ENCODE peak calls at places on chromosomes 2 and 18, in ten cellular contexts. One of them, this sample, is unnamed.

GRCh38 chr2:176817061-176817565 is 395.5 kb upstream of the HNRNPA3 start:
- DNase-seq in IMR-90: no peak
- DNase-seq in NB4: no peak
- DNase-seq in suprapubic skin: no peak
- DNase-seq in upper lobe of left lung: no peak
- DNase-seq in HCT116: no peak
- DNase-seq in GM12892: no peak
- DNase-seq in H1: peak
- DNase-seq in heart left ventricle: no peak
- DNase-seq in body of pancreas: no peak
- DNase-seq in this sample: no peak

GRCh38 chr2:110655701-110656100 is 22.2 kb downstream of the BUB1 start:
- DNase-seq in IMR-90: peak
- DNase-seq in NB4: no peak
- DNase-seq in suprapubic skin: no peak
- DNase-seq in upper lobe of left lung: no peak
- DNase-seq in HCT116: no peak
- DNase-seq in GM12892: no peak
- DNase-seq in H1: no peak
- DNase-seq in heart left ventricle: no peak
- DNase-seq in body of pancreas: no peak
- DNase-seq in this sample: no peak

GRCh38 chr2:147275943-147276342 is 568.9 kb upstream of the ACVR2A start:
- DNase-seq in IMR-90: no peak
- DNase-seq in NB4: peak
- DNase-seq in suprapubic skin: no peak
- DNase-seq in upper lobe of left lung: no peak
- DNase-seq in HCT116: peak
- DNase-seq in GM12892: no peak
- DNase-seq in H1: peak
- DNase-seq in heart left ventricle: no peak
- DNase-seq in body of pancreas: no peak
- DNase-seq in this sample: no peak

GRCh38 chr2:172613610-172614231 is 57.8 kb downstream of the PDK1 start:
- DNase-seq in IMR-90: no peak
- DNase-seq in NB4: no peak
- DNase-seq in suprapubic skin: no peak
- DNase-seq in upper lobe of left lung: peak
- DNase-seq in HCT116: no peak
- DNase-seq in GM12892: no peak
- DNase-seq in H1: no peak
- DNase-seq in heart left ventricle: no peak
- DNase-seq in body of pancreas: no peak
- DNase-seq in this sample: no peak

GRCh38 chr2:134988994-134989605 is 58.1 kb downstream of the MAP3K19 start:
- DNase-seq in IMR-90: peak
- DNase-seq in NB4: peak
- DNase-seq in suprapubic skin: no peak
- DNase-seq in upper lobe of left lung: no peak
- DNase-seq in HCT116: peak
- DNase-seq in GM12892: no peak
- DNase-seq in H1: no peak
- DNase-seq in heart left ventricle: no peak
- DNase-seq in body of pancreas: no peak
- DNase-seq in this sample: no peak

GRCh38 chr18:76875390-76876330 is 53.3 kb downstream of the ZNF236 start:
- DNase-seq in IMR-90: peak
- DNase-seq in NB4: peak
- DNase-seq in suprapubic skin: no peak
- DNase-seq in upper lobe of left lung: no peak
- DNase-seq in HCT116: peak
- DNase-seq in GM12892: no peak
- DNase-seq in H1: peak
- DNase-seq in heart left ventricle: no peak
- DNase-seq in body of pancreas: peak
- DNase-seq in this sample: no peak

GRCh38 chr2:198144621-198145020 is 340.2 kb downstream of the PLCL1 start:
- DNase-seq in IMR-90: no peak
- DNase-seq in NB4: peak
- DNase-seq in suprapubic skin: no peak
- DNase-seq in upper lobe of left lung: no peak
- DNase-seq in HCT116: no peak
- DNase-seq in GM12892: no peak
- DNase-seq in H1: no peak
- DNase-seq in heart left ventricle: no peak
- DNase-seq in body of pancreas: no peak
- DNase-seq in this sample: no peak

GRCh38 chr2:84495539-84496146 is 20.7 kb upstream of the DNAH6 start:
- DNase-seq in IMR-90: peak
- DNase-seq in NB4: peak
- DNase-seq in suprapubic skin: no peak
- DNase-seq in upper lobe of left lung: no peak
- DNase-seq in HCT116: peak
- DNase-seq in GM12892: no peak
- DNase-seq in H1: no peak
- DNase-seq in heart left ventricle: no peak
- DNase-seq in body of pancreas: peak
- DNase-seq in this sample: no peak

GRCh38 chr18:44410740-44411139 is 269.9 kb upstream of the SETBP1 start:
- DNase-seq in IMR-90: no peak
- DNase-seq in NB4: no peak
- DNase-seq in suprapubic skin: no peak
- DNase-seq in upper lobe of left lung: no peak
- DNase-seq in HCT116: no peak
- DNase-seq in GM12892: no peak
- DNase-seq in H1: no peak
- DNase-seq in heart left ventricle: no peak
- DNase-seq in body of pancreas: no peak
- DNase-seq in this sample: no peak

GRCh38 chr2:73870084-73870483 is 22.7 kb upstream of the ACTG2 start:
- DNase-seq in IMR-90: peak
- DNase-seq in NB4: no peak
- DNase-seq in suprapubic skin: no peak
- DNase-seq in upper lobe of left lung: no peak
- DNase-seq in HCT116: no peak
- DNase-seq in GM12892: no peak
- DNase-seq in H1: no peak
- DNase-seq in heart left ventricle: peak
- DNase-seq in body of pancreas: no peak
- DNase-seq in this sample: peak

GRCh38 chr2:66866331-66867037 is 431.6 kb downstream of the MEIS1 start:
- DNase-seq in IMR-90: no peak
- DNase-seq in NB4: no peak
- DNase-seq in suprapubic skin: no peak
- DNase-seq in upper lobe of left lung: no peak
- DNase-seq in HCT116: no peak
- DNase-seq in GM12892: no peak
- DNase-seq in H1: no peak
- DNase-seq in heart left ventricle: no peak
- DNase-seq in body of pancreas: no peak
- DNase-seq in this sample: no peak

GRCh38 chr2:144520718-144521487 is 984 bp upstream of the ZEB2 start:
- DNase-seq in IMR-90: peak
- DNase-seq in NB4: no peak
- DNase-seq in suprapubic skin: no peak
- DNase-seq in upper lobe of left lung: no peak
- DNase-seq in HCT116: no peak
- DNase-seq in GM12892: no peak
- DNase-seq in H1: no peak
- DNase-seq in heart left ventricle: no peak
- DNase-seq in body of pancreas: no peak
- DNase-seq in this sample: no peak

GRCh38 chr2:186595219-186595618 is 5.4 kb downstream of the ITGAV start:
- DNase-seq in IMR-90: peak
- DNase-seq in NB4: no peak
- DNase-seq in suprapubic skin: no peak
- DNase-seq in upper lobe of left lung: no peak
- DNase-seq in HCT116: no peak
- DNase-seq in GM12892: no peak
- DNase-seq in H1: no peak
- DNase-seq in heart left ventricle: peak
- DNase-seq in body of pancreas: peak
- DNase-seq in this sample: no peak

GRCh38 chr2:104891145-104891544 is 37.2 kb downstream of the POU3F3 start:
- DNase-seq in IMR-90: no peak
- DNase-seq in NB4: no peak
- DNase-seq in suprapubic skin: no peak
- DNase-seq in upper lobe of left lung: no peak
- DNase-seq in HCT116: no peak
- DNase-seq in GM12892: no peak
- DNase-seq in H1: no peak
- DNase-seq in heart left ventricle: no peak
- DNase-seq in body of pancreas: no peak
- DNase-seq in this sample: no peak
- TF ChIP-seq POLR2A in IMR-90: no peak
- TF ChIP-seq POLR2A in NB4: no peak
- TF ChIP-seq POLR2A in suprapubic skin: no peak
- TF ChIP-seq POLR2A in upper lobe of left lung: no peak
- TF ChIP-seq POLR2A in HCT116: no peak
- TF ChIP-seq POLR2A in GM12892: no peak
- TF ChIP-seq POLR2A in H1: no peak
- TF ChIP-seq POLR2A in heart left ventricle: no peak
- TF ChIP-seq POLR2A in body of pancreas: no peak
- TF ChIP-seq POLR2A in this sample: no peak

GRCh38 chr18:2970762-2971659 is 41.9 kb downstream of the LPIN2 start:
- DNase-seq in IMR-90: peak
- DNase-seq in NB4: peak
- DNase-seq in suprapubic skin: no peak
- DNase-seq in upper lobe of left lung: no peak
- DNase-seq in HCT116: no peak
- DNase-seq in GM12892: no peak
- DNase-seq in H1: no peak
- DNase-seq in heart left ventricle: peak
- DNase-seq in body of pancreas: no peak
- DNase-seq in this sample: no peak
- TF ChIP-seq POLR2A in IMR-90: no peak
- TF ChIP-seq POLR2A in NB4: no peak
- TF ChIP-seq POLR2A in suprapubic skin: no peak
- TF ChIP-seq POLR2A in upper lobe of left lung: no peak
- TF ChIP-seq POLR2A in HCT116: no peak
- TF ChIP-seq POLR2A in GM12892: no peak
- TF ChIP-seq POLR2A in H1: no peak
- TF ChIP-seq POLR2A in heart left ventricle: no peak
- TF ChIP-seq POLR2A in body of pancreas: no peak
- TF ChIP-seq POLR2A in this sample: no peak

GRCh38 chr2:26769501-26769850 is 5.4 kb downstream of the SLC35F6 start:
- DNase-seq in IMR-90: no peak
- DNase-seq in NB4: no peak
- DNase-seq in suprapubic skin: no peak
- DNase-seq in upper lobe of left lung: no peak
- DNase-seq in HCT116: no peak
- DNase-seq in GM12892: no peak
- DNase-seq in H1: no peak
- DNase-seq in heart left ventricle: no peak
- DNase-seq in body of pancreas: no peak
- DNase-seq in this sample: no peak

GRCh38 chr2:26776195-26776594 is 9.7 kb upstream of the CENPA start:
- DNase-seq in IMR-90: no peak
- DNase-seq in NB4: no peak
- DNase-seq in suprapubic skin: no peak
- DNase-seq in upper lobe of left lung: no peak
- DNase-seq in HCT116: no peak
- DNase-seq in GM12892: no peak
- DNase-seq in H1: no peak
- DNase-seq in heart left ventricle: no peak
- DNase-seq in body of pancreas: no peak
- DNase-seq in this sample: no peak

GRCh38 chr2:26768759-26769500 is 4.8 kb downstream of the SLC35F6 start:
- DNase-seq in IMR-90: no peak
- DNase-seq in NB4: peak
- DNase-seq in suprapubic skin: peak
- DNase-seq in upper lobe of left lung: no peak
- DNase-seq in HCT116: peak
- DNase-seq in GM12892: no peak
- DNase-seq in H1: no peak
- DNase-seq in heart left ventricle: peak
- DNase-seq in body of pancreas: no peak
- DNase-seq in this sample: peak

GRCh38 chr2:26770986-26771586 is 7.0 kb downstream of the SLC35F6 start:
- DNase-seq in IMR-90: peak
- DNase-seq in NB4: peak
- DNase-seq in suprapubic skin: peak
- DNase-seq in upper lobe of left lung: no peak
- DNase-seq in HCT116: no peak
- DNase-seq in GM12892: no peak
- DNase-seq in H1: no peak
- DNase-seq in heart left ventricle: peak
- DNase-seq in body of pancreas: peak
- DNase-seq in this sample: peak

GRCh38 chr2:26772064-26773001 is 8.2 kb downstream of the SLC35F6 start:
- DNase-seq in IMR-90: peak
- DNase-seq in NB4: peak
- DNase-seq in suprapubic skin: peak
- DNase-seq in upper lobe of left lung: no peak
- DNase-seq in HCT116: no peak
- DNase-seq in GM12892: no peak
- DNase-seq in H1: no peak
- DNase-seq in heart left ventricle: peak
- DNase-seq in body of pancreas: peak
- DNase-seq in this sample: peak
- TF ChIP-seq POLR2A in IMR-90: no peak
- TF ChIP-seq POLR2A in NB4: no peak
- TF ChIP-seq POLR2A in suprapubic skin: no peak
- TF ChIP-seq POLR2A in upper lobe of left lung: no peak
- TF ChIP-seq POLR2A in HCT116: no peak
- TF ChIP-seq POLR2A in GM12892: no peak
- TF ChIP-seq POLR2A in H1: no peak
- TF ChIP-seq POLR2A in heart left ventricle: peak
- TF ChIP-seq POLR2A in body of pancreas: no peak
- TF ChIP-seq POLR2A in this sample: no peak

GRCh38 chr2:157877761-157878400 is 1.8 kb upstream of the ACVR1 start:
- DNase-seq in IMR-90: no peak
- DNase-seq in NB4: no peak
- DNase-seq in suprapubic skin: no peak
- DNase-seq in upper lobe of left lung: no peak
- DNase-seq in HCT116: no peak
- DNase-seq in GM12892: no peak
- DNase-seq in H1: no peak
- DNase-seq in heart left ventricle: no peak
- DNase-seq in body of pancreas: no peak
- DNase-seq in this sample: no peak

GRCh38 chr2:157874997-157875719 is 972 bp downstream of the ACVR1 start:
- DNase-seq in IMR-90: peak
- DNase-seq in NB4: peak
- DNase-seq in suprapubic skin: peak
- DNase-seq in upper lobe of left lung: no peak
- DNase-seq in HCT116: no peak
- DNase-seq in GM12892: no peak
- DNase-seq in H1: no peak
- DNase-seq in heart left ventricle: peak
- DNase-seq in body of pancreas: peak
- DNase-seq in this sample: peak

GRCh38 chr2:157876771-157877108 is 610 bp upstream of the ACVR1 start:
- DNase-seq in IMR-90: peak
- DNase-seq in NB4: no peak
- DNase-seq in suprapubic skin: no peak
- DNase-seq in upper lobe of left lung: no peak
- DNase-seq in HCT116: no peak
- DNase-seq in GM12892: no peak
- DNase-seq in H1: no peak
- DNase-seq in heart left ventricle: no peak
- DNase-seq in body of pancreas: no peak
- DNase-seq in this sample: no peak

GRCh38 chr2:157875720-157876065 is 437 bp downstream of the ACVR1 start:
- DNase-seq in IMR-90: no peak
- DNase-seq in NB4: no peak
- DNase-seq in suprapubic skin: peak
- DNase-seq in upper lobe of left lung: peak
- DNase-seq in HCT116: no peak
- DNase-seq in GM12892: no peak
- DNase-seq in H1: no peak
- DNase-seq in heart left ventricle: no peak
- DNase-seq in body of pancreas: peak
- DNase-seq in this sample: peak

GRCh38 chr2:157876066-157876770 is at the start of gene ACVR1:
- DNase-seq in IMR-90: peak
- DNase-seq in NB4: peak
- DNase-seq in suprapubic skin: peak
- DNase-seq in upper lobe of left lung: peak
- DNase-seq in HCT116: peak
- DNase-seq in GM12892: peak
- DNase-seq in H1: peak
- DNase-seq in heart left ventricle: peak
- DNase-seq in body of pancreas: peak
- DNase-seq in this sample: peak
- TF ChIP-seq POLR2A in IMR-90: peak
- TF ChIP-seq POLR2A in NB4: no peak
- TF ChIP-seq POLR2A in suprapubic skin: no peak
- TF ChIP-seq POLR2A in upper lobe of left lung: peak
- TF ChIP-seq POLR2A in HCT116: peak
- TF ChIP-seq POLR2A in GM12892: no peak
- TF ChIP-seq POLR2A in H1: peak
- TF ChIP-seq POLR2A in heart left ventricle: peak
- TF ChIP-seq POLR2A in body of pancreas: peak
- TF ChIP-seq POLR2A in this sample: no peak